ENCODE peak calls at places on chromosomes 4 and X, in nine cellular contexts. One of them, this sample, is unnamed.
A peak's percentile ranks its signal among the peaks of the same experiment; 100 is the strongest.

GRCh38 chrX:15468036-15468435 is 25.1 kb downstream of the PIR start:
- DNase-seq in HFFc6: peak; percentile 74
- DNase-seq in Jurkat, Clone E6-1: peak; percentile 14
- DNase-seq in body of pancreas: peak; percentile 14
- DNase-seq in aorta: no peak
- DNase-seq in astrocyte of the cerebellum: peak; percentile 24
- DNase-seq in COLO829: no peak
- DNase-seq in GM13976: peak; percentile 21
- DNase-seq in neural progenitor cell: peak; percentile 50
- DNase-seq in this sample: no peak

GRCh38 chr4:158046345-158046744 is 126.5 kb downstream of the GASK1B start:
- DNase-seq in astrocyte of the cerebellum: no peak
- DNase-seq in neural progenitor cell: no peak
- DNase-seq in GM13976: no peak
- DNase-seq in COLO829: peak; percentile 67
- DNase-seq in aorta: no peak
- DNase-seq in Jurkat, Clone E6-1: no peak
- DNase-seq in body of pancreas: no peak
- DNase-seq in HFFc6: no peak
- DNase-seq in this sample: no peak

GRCh38 chrX:15749642-15750610 is 11.9 kb downstream of the CA5B start:
- DNase-seq in astrocyte of the cerebellum: no peak
- DNase-seq in COLO829: no peak
- DNase-seq in body of pancreas: no peak
- DNase-seq in HFFc6: peak; percentile 28
- DNase-seq in Jurkat, Clone E6-1: peak; percentile 35
- DNase-seq in GM13976: no peak
- DNase-seq in aorta: peak; percentile 58
- DNase-seq in neural progenitor cell: no peak
- DNase-seq in this sample: no peak

GRCh38 chr4:125280892-125281403 is 33.8 kb upstream of the FAT4 start:
- DNase-seq in HFFc6: no peak
- DNase-seq in GM13976: no peak
- DNase-seq in body of pancreas: no peak
- DNase-seq in neural progenitor cell: no peak
- DNase-seq in aorta: no peak
- DNase-seq in COLO829: no peak
- DNase-seq in astrocyte of the cerebellum: no peak
- DNase-seq in Jurkat, Clone E6-1: no peak
- DNase-seq in this sample: no peak

GRCh38 chrX:55342533-55343501 is 78.1 kb upstream of the PAGE3 start:
- DNase-seq in COLO829: peak; percentile 47
- DNase-seq in HFFc6: no peak
- DNase-seq in aorta: no peak
- DNase-seq in GM13976: peak; percentile 61
- DNase-seq in Jurkat, Clone E6-1: peak; percentile 80
- DNase-seq in neural progenitor cell: peak; percentile 6
- DNase-seq in astrocyte of the cerebellum: no peak
- DNase-seq in body of pancreas: peak; percentile 23
- DNase-seq in this sample: peak; percentile 18

GRCh38 chr4:148261861-148262260 is 180.4 kb downstream of the NR3C2 start:
- DNase-seq in body of pancreas: no peak
- DNase-seq in COLO829: no peak
- DNase-seq in HFFc6: no peak
- DNase-seq in aorta: no peak
- DNase-seq in Jurkat, Clone E6-1: no peak
- DNase-seq in astrocyte of the cerebellum: peak; percentile 11
- DNase-seq in GM13976: no peak
- DNase-seq in neural progenitor cell: no peak
- DNase-seq in this sample: no peak

GRCh38 chrX:13151806-13152510 is 107.5 kb upstream of the FAM9C start:
- DNase-seq in HFFc6: peak; percentile 28
- DNase-seq in astrocyte of the cerebellum: peak; percentile 34
- DNase-seq in aorta: no peak
- DNase-seq in COLO829: no peak
- DNase-seq in Jurkat, Clone E6-1: peak; percentile 93
- DNase-seq in body of pancreas: no peak
- DNase-seq in GM13976: no peak
- DNase-seq in neural progenitor cell: no peak
- DNase-seq in this sample: no peak

GRCh38 chr4:184448828-184449227 is 25.5 kb downstream of the IRF2 start:
- DNase-seq in GM13976: peak; percentile 48
- DNase-seq in aorta: peak; percentile 58
- DNase-seq in HFFc6: peak; percentile 53
- DNase-seq in COLO829: peak; percentile 68
- DNase-seq in neural progenitor cell: peak; percentile 33
- DNase-seq in astrocyte of the cerebellum: no peak
- DNase-seq in Jurkat, Clone E6-1: no peak
- DNase-seq in body of pancreas: no peak
- DNase-seq in this sample: no peak

GRCh38 chr4:25913056-25913850 is 767 bp upstream of the SMIM20 start:
- DNase-seq in HFFc6: no peak
- DNase-seq in COLO829: no peak
- DNase-seq in aorta: peak; percentile 60
- DNase-seq in body of pancreas: peak; percentile 29
- DNase-seq in GM13976: peak; percentile 46
- DNase-seq in Jurkat, Clone E6-1: no peak
- DNase-seq in astrocyte of the cerebellum: no peak
- DNase-seq in neural progenitor cell: peak; percentile 87
- DNase-seq in this sample: no peak

GRCh38 chr4:119785963-119786362 is 157.4 kb upstream of the PDE5A start:
- DNase-seq in aorta: no peak
- DNase-seq in body of pancreas: peak; percentile 11
- DNase-seq in neural progenitor cell: no peak
- DNase-seq in Jurkat, Clone E6-1: no peak
- DNase-seq in astrocyte of the cerebellum: peak; percentile 27
- DNase-seq in COLO829: no peak
- DNase-seq in HFFc6: peak; percentile 10
- DNase-seq in GM13976: no peak
- DNase-seq in this sample: no peak

GRCh38 chr4:5237086-5237485 is 185.8 kb downstream of the STK32B start:
- DNase-seq in Jurkat, Clone E6-1: no peak
- DNase-seq in astrocyte of the cerebellum: no peak
- DNase-seq in COLO829: no peak
- DNase-seq in GM13976: no peak
- DNase-seq in body of pancreas: no peak
- DNase-seq in neural progenitor cell: no peak
- DNase-seq in aorta: no peak
- DNase-seq in HFFc6: no peak
- DNase-seq in this sample: no peak

GRCh38 chrX:147890766-147891165 is 21.0 kb upstream of the FMR1 start:
- DNase-seq in body of pancreas: no peak
- DNase-seq in HFFc6: no peak
- DNase-seq in Jurkat, Clone E6-1: no peak
- DNase-seq in GM13976: no peak
- DNase-seq in astrocyte of the cerebellum: no peak
- DNase-seq in COLO829: no peak
- DNase-seq in aorta: no peak
- DNase-seq in neural progenitor cell: no peak
- DNase-seq in this sample: no peak